ENCODE peak calls at places on chromosomes 7 and 10, in four cellular contexts. M is uterus, C is AG04449, Y is GM13976. V is an unnamed sample.

GRCh38 chr7:139645572-139646523 is 122.4 kb downstream of the CLEC2L start:
- DNase-seq in M (peak), C (no peak), Y (peak), V (peak)

GRCh38 chr7:158574308-158575036 is 13.2 kb downstream of the PTPRN2 start:
- DNase-seq in M (no peak), C (no peak), Y (no peak), V (no peak)

GRCh38 chr10:7397049-7397448 is 13.8 kb downstream of the SFMBT2 start:
- DNase-seq in M (no peak), C (no peak), Y (no peak), V (no peak)

GRCh38 chr7:33043875-33044718 is 18.5 kb downstream of the NT5C3A start:
- DNase-seq in M (no peak), C (no peak), Y (no peak), V (no peak)

GRCh38 chr7:55032069-55032699 is 13.4 kb downstream of the EGFR start:
- DNase-seq in M (no peak), C (no peak), Y (no peak), V (no peak)

GRCh38 chr7:122802211-122802833 is 83.9 kb downstream of the CADPS2 start:
- DNase-seq in M (no peak), C (no peak), Y (no peak), V (no peak)

GRCh38 chr10:122051609-122052385 is 62.8 kb downstream of the TACC2 start:
- DNase-seq in M (peak), C (peak), Y (no peak), V (no peak)

GRCh38 chr10:97547889-97548485 is 24.6 kb upstream of the ANKRD2 start:
- DNase-seq in M (no peak), C (no peak), Y (no peak), V (no peak)

GRCh38 chr10:43223056-43223455 is 43.8 kb downstream of the RASGEF1A start:
- DNase-seq in M (no peak), C (no peak), Y (no peak), V (no peak)

GRCh38 chr7:151226875-151227782 is at the start of gene ABCF2:
- DNase-seq in M (peak), C (peak), Y (peak), V (peak)
- TF ChIP-seq CTCF in M (no peak), C (no peak), Y (no peak), V (no peak)

DNA sequence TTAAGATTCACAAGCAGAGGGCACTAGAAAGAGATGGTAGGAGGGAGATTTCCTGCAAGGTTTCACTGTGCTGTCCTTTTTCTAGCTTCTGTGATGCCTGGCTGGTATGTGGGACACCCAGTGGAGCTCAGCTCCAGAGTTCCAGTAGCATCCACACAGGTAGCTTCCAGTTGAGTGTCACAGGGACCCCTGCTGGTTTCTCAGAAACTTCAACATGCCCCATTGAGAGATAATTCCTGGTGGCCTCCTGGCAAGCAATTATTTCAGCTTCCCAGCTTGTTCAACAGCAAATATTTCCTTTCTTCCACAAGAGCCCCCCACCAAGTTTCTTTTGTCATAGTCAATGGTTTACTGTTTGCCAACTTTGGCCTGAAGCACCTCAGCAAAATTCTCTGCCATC is 858.7 kb downstream of the REEP3 start:
- DNase-seq in M (no peak), C (no peak), Y (no peak), V (no peak)
- TF ChIP-seq CTCF in M (no peak), C (no peak), Y (no peak), V (no peak)

DNA sequence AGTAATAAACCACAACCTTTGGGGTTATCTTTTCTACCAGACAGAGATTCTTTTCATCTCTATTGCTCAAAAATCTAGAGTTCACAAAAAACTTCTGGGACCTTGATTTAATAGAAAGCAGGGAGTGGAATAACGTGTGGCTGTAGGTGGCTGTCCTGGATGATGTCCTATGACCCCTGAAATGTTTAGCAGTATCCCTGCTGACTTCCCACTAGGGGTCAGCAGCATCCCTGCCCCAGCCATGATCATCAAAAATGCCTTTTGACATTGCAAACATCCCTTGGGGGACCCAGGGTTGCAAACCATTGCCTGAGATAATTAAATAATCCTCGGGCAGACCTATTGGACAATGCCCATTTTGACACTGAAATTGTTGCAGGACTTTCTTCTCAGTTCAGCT is 177.1 kb downstream of the USP6NL start:
- DNase-seq in M (no peak), C (no peak), Y (peak), V (no peak)
- TF ChIP-seq CTCF in M (no peak), C (no peak), Y (peak), V (no peak)

DNA sequence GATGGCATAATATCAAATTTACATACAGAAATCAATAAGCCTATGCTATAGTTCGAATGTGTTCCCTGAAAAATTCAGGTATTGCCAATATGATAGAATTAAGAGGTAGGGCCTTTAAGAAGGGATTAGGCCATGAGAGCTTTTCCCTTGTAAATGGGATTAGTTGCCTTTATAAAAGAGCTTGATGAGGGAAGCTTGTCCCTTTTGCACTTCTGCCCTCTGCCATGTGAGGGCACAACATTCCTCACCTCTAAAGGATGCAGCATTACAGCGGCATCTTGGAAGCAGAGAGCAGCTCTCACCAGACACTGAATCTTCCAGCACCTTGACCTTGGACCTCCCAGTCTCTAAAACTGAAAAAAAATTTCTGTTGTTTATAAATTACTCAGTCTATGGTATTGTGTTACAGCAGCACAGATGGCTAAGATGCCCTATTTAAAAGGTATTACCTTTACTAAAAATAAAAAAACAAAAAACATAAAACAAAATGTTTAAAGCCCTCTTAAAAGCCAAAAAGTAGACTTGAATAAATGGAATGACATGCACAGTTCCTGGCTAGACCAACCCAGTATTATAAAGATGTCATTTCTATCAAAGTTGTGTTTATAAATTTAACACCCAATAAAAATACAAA is 909.6 kb downstream of the REEP3 start:
- DNase-seq in M (no peak), C (no peak), Y (no peak), V (no peak)
- TF ChIP-seq CTCF in M (no peak), C (peak), Y (no peak), V (no peak)

GRCh38 chr7:65471587-65471986 is 97.9 kb downstream of the ZNF92 start:
- DNase-seq in M (no peak), C (no peak), Y (no peak), V (no peak)

GRCh38 chr7:65475734-65476319 is 102.2 kb downstream of the ZNF92 start:
- DNase-seq in M (no peak), C (no peak), Y (peak), V (peak)

GRCh38 chr7:65477326-65477725 is 103.7 kb downstream of the ZNF92 start:
- DNase-seq in M (no peak), C (no peak), Y (no peak), V (no peak)

DNA sequence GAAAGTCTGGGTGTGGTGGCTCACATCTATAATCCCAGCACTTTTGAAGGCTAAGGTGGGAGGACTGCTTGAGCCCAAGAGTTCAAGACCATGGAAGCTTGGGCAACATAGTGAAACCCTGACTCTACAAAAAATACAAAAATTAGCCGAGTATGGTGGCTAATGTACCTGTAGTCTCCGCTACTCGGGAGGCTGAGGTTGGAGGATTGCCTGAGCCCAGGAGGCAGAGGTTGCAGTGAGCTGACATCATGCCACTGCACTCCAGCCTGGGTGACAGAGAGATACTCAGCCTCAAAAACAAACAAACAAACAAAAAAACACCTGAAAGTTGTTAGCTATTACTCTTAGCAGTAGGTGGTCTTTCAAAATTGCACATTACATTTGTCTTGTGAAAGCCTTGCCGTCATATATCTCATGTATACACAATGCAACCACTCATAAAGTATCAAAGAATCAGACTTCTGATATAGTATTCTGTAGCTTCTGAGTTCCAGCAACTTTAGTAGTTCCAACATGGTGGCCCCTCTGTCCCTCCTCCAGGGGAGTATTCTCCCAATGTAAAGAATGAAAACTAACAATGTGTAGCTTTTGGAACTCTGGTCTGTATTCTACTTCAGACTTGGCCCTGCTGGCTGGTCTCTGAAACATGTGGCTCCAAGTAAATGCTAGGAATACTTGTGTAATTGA is 101.5 kb downstream of the ZNF92 start:
- DNase-seq in M (no peak), C (no peak), Y (no peak), V (no peak)
- TF ChIP-seq CTCF in M (no peak), C (no peak), Y (no peak), V (no peak)